ENCODE peak calls at places on chromosome 17, in five cellular contexts. O is EL, S is tibial artery, P is cardiac muscle cell, G is HFFc6. D is an unnamed sample.

GRCh38 chr17:5943991-5944390 is 126.2 kb upstream of the WSCD1 start:
- DNase-seq in S (no peak), O (no peak), G (no peak), P (no peak), D (no peak)

GRCh38 chr17:68197091-68197996 is 50.5 kb upstream of the AMZ2 start:
- DNase-seq in G (no peak), S (no peak), O (no peak), P (no peak), D (no peak)

GRCh38 chr17:77535892-77536291 is 395.1 kb downstream of the SEC14L1 start:
- DNase-seq in O (no peak), G (no peak), P (no peak), S (no peak), D (no peak)

GRCh38 chr17:8288336-8289102 is at the start of gene RANGRF:
- DNase-seq in P (peak; percentile 95), O (peak; percentile 85), S (peak; percentile 88), G (peak; percentile 67), D (peak; percentile 76)

GRCh38 chr17:60585887-60586286 is 14.1 kb upstream of the PPM1D start:
- DNase-seq in O (no peak), S (no peak), P (no peak), G (no peak), D (no peak)

GRCh38 chr17:22090263-22090935 is 398.1 kb downstream of the KCNJ18 start:
- DNase-seq in O (no peak), G (no peak), P (no peak), S (no peak), D (no peak)

GRCh38 chr17:83198366-83199341 is 119.2 kb downstream of the METRNL start:
- DNase-seq in O (no peak), P (no peak), S (peak; percentile 19), G (no peak), D (no peak)

GRCh38 chr17:76993636-76994035 is 125.4 kb downstream of the MGAT5B start:
- DNase-seq in O (no peak), P (no peak), S (no peak), G (no peak), D (no peak)

GRCh38 chr17:40567377-40567776 is 2.1 kb upstream of the CCR7 start:
- DNase-seq in P (no peak), G (no peak), O (no peak), S (no peak), D (no peak)

GRCh38 chr17:2704031-2704889 is 7.3 kb downstream of the CLUH start:
- DNase-seq in O (no peak), G (no peak), S (no peak), P (no peak), D (no peak)

GRCh38 chr17:70104688-70105087 is 29.7 kb downstream of the KCNJ16 start:
- DNase-seq in O (no peak), G (no peak), S (no peak), P (no peak), D (no peak)

GRCh38 chr17:79621151-79621940 is 10.5 kb upstream of the RBFOX3 start:
- DNase-seq in P (no peak), G (no peak), O (no peak), S (peak; percentile 3), D (no peak)

GRCh38 chr17:77327566-77328463 is 187.0 kb downstream of the SEC14L1 start:
- DNase-seq in G (no peak), O (no peak), P (no peak), S (no peak), D (peak; percentile 46)

GRCh38 chr17:50095626-50096037 is 481 bp downstream of the PDK2 start:
- DNase-seq in S (no peak), G (no peak), P (peak; percentile 46), O (no peak), D (no peak)